ENCODE peak calls at places on chromosomes 3 and 15, in ten cellular contexts. X is stimulated activated CD8-positive, alpha-beta memory T cell treated with anti-CD3 and anti-CD28 coated beads, Interleukin-4, amount 100 ng/mL, for 4 hours; K is T-helper 9 cell; Z is mucosa of descending colon; N is posterior vena cava; G is anterior cingulate cortex; V is GM03348; S is ACHN; L is lower leg skin; U is NB4. R is an unnamed sample.

GRCh38 chr3:157333551-157333991 is 103.1 kb upstream of the PTX3 start:
- DNase-seq in X (no peak), K (no peak), Z (no peak), N (no peak), G (no peak), V (peak; percentile 39), S (no peak), L (no peak), U (no peak), R (no peak)

GRCh38 chr3:101888653-101889052 is 39.3 kb downstream of the NFKBIZ start:
- DNase-seq in X (no peak), K (no peak), Z (no peak), N (no peak), G (no peak), V (peak; percentile 19), S (no peak), L (peak; percentile 61), U (no peak), R (peak; percentile 72)

GRCh38 chr3:5122741-5123706 is 932 bp downstream of the ARL8B start:
- DNase-seq in X (no peak), K (peak; percentile 19), Z (no peak), N (no peak), G (peak; percentile 25), V (peak; percentile 69), S (peak; percentile 45), L (peak; percentile 58), U (peak; percentile 71), R (peak; percentile 35)

GRCh38 chr15:89178307-89178977 is 42.9 kb downstream of the RLBP1 start:
- DNase-seq in X (no peak), K (no peak), Z (no peak), N (no peak), G (no peak), V (no peak), S (no peak), L (no peak), U (no peak), R (no peak)

GRCh38 chr15:70045045-70045444 is 52.7 kb downstream of the TLE3 start:
- DNase-seq in X (no peak), K (no peak), Z (no peak), N (no peak), G (no peak), V (no peak), S (no peak), L (no peak), U (peak; percentile 68), R (no peak)

GRCh38 chr15:94387442-94387841 is 156.1 kb downstream of the MCTP2 start:
- DNase-seq in X (no peak), K (no peak), Z (no peak), N (no peak), G (no peak), V (no peak), S (no peak), L (no peak), U (no peak), R (no peak)

GRCh38 chr3:29601861-29602585 is 321.2 kb downstream of the RBMS3 start:
- DNase-seq in X (no peak), K (no peak), Z (no peak), N (no peak), G (no peak), V (no peak), S (no peak), L (no peak), U (no peak), R (no peak)

GRCh38 chr3:80307844-80308243 is 540.0 kb upstream of the ROBO1 start:
- DNase-seq in X (no peak), K (no peak), Z (no peak), N (no peak), G (no peak), V (no peak), S (no peak), L (no peak), U (no peak), R (no peak)

GRCh38 chr3:6418492-6418891 is 442.4 kb upstream of the GRM7 start:
- DNase-seq in X (no peak), K (no peak), Z (no peak), N (no peak), G (no peak), V (no peak), S (no peak), L (no peak), U (no peak), R (no peak)

GRCh38 chr3:69020424-69020823 is 6.9 kb upstream of the EOGT start:
- DNase-seq in X (no peak), K (no peak), Z (no peak), N (no peak), G (no peak), V (no peak), S (peak; percentile 21), L (no peak), U (no peak), R (no peak)

GRCh38 chr3:15877813-15878212 is 80.0 kb upstream of the ANKRD28 start:
- DNase-seq in X (no peak), K (no peak), Z (no peak), N (no peak), G (no peak), V (no peak), S (no peak), L (no peak), U (no peak), R (no peak)

GRCh38 chr15:31434418-31435255 is 108.0 kb downstream of the KLF13 start:
- DNase-seq in X (peak; percentile 80), K (peak; percentile 66), Z (peak; percentile 87), N (peak; percentile 87), G (no peak), V (peak; percentile 82), S (no peak), L (peak; percentile 75), U (peak; percentile 98), R (peak; percentile 64)

GRCh38 chr3:122940628-122941086 is 86.9 kb downstream of the SEMA5B start:
- DNase-seq in X (no peak), K (no peak), Z (no peak), N (peak; percentile 57), G (no peak), V (no peak), S (no peak), L (no peak), U (no peak), R (no peak)

GRCh38 chr3:104673981-104674380 is 692.7 kb upstream of the ALCAM start:
- DNase-seq in X (no peak), K (no peak), Z (no peak), N (no peak), G (no peak), V (no peak), S (no peak), L (no peak), U (no peak), R (no peak)

GRCh38 chr3:23430781-23431423 is 227.8 kb downstream of the UBE2E2 start:
- DNase-seq in X (no peak), K (no peak), Z (no peak), N (no peak), G (no peak), V (no peak), S (no peak), L (no peak), U (no peak), R (no peak)